ENCODE peak calls at places on chromosomes 6 and 20, in five cellular contexts. One of them, this sample, is unnamed.

GRCh38 chr20:45036044-45036755 is 64.7 kb downstream of the KCNS1 start:
- DNase-seq in fibroblast of the aortic adventitia: peak
- DNase-seq in fibroblast of lung: peak
- DNase-seq in upper lobe of right lung: no peak
- DNase-seq in epithelial cell of esophagus: peak
- DNase-seq in this sample: peak

GRCh38 chr6:128696651-128697391 is 176.4 kb upstream of the PTPRK start:
- DNase-seq in epithelial cell of esophagus: peak
- DNase-seq in fibroblast of the aortic adventitia: peak
- DNase-seq in upper lobe of right lung: no peak
- DNase-seq in fibroblast of lung: peak
- DNase-seq in this sample: peak

GRCh38 chr20:3314391-3314790 is 75.4 kb upstream of the SLC4A11 start:
- DNase-seq in fibroblast of the aortic adventitia: peak
- DNase-seq in upper lobe of right lung: no peak
- DNase-seq in fibroblast of lung: no peak
- DNase-seq in epithelial cell of esophagus: no peak
- DNase-seq in this sample: no peak

GRCh38 chr6:57097596-57097995 is 7.6 kb downstream of the ZNF451 start:
- DNase-seq in fibroblast of lung: no peak
- DNase-seq in fibroblast of the aortic adventitia: peak
- DNase-seq in upper lobe of right lung: no peak
- DNase-seq in epithelial cell of esophagus: peak
- DNase-seq in this sample: peak

GRCh38 chr6:81929828-81930227 is 177.3 kb upstream of the TENT5A start:
- DNase-seq in fibroblast of lung: peak
- DNase-seq in epithelial cell of esophagus: no peak
- DNase-seq in fibroblast of the aortic adventitia: peak
- DNase-seq in upper lobe of right lung: no peak
- DNase-seq in this sample: no peak

GRCh38 chr6:147194652-147195403 is 9.4 kb upstream of the STXBP5 start:
- DNase-seq in upper lobe of right lung: no peak
- DNase-seq in fibroblast of lung: peak
- DNase-seq in fibroblast of the aortic adventitia: peak
- DNase-seq in epithelial cell of esophagus: peak
- DNase-seq in this sample: no peak

GRCh38 chr6:163586888-163587287 is 172.4 kb downstream of the QKI start:
- DNase-seq in fibroblast of the aortic adventitia: no peak
- DNase-seq in epithelial cell of esophagus: no peak
- DNase-seq in upper lobe of right lung: no peak
- DNase-seq in fibroblast of lung: no peak
- DNase-seq in this sample: no peak

GRCh38 chr20:46148313-46149213 is 30.4 kb downstream of the CD40 start:
- DNase-seq in epithelial cell of esophagus: peak
- DNase-seq in fibroblast of the aortic adventitia: no peak
- DNase-seq in upper lobe of right lung: no peak
- DNase-seq in fibroblast of lung: no peak
- DNase-seq in this sample: no peak

GRCh38 chr6:158321960-158322359 is 9.7 kb downstream of the TULP4 start:
- DNase-seq in fibroblast of lung: peak
- DNase-seq in epithelial cell of esophagus: peak
- DNase-seq in fibroblast of the aortic adventitia: peak
- DNase-seq in upper lobe of right lung: no peak
- DNase-seq in this sample: peak

GRCh38 chr6:112007805-112008204 is 46.1 kb upstream of the CCN6 start:
- DNase-seq in fibroblast of lung: no peak
- DNase-seq in fibroblast of the aortic adventitia: peak
- DNase-seq in upper lobe of right lung: no peak
- DNase-seq in epithelial cell of esophagus: no peak
- DNase-seq in this sample: peak

GRCh38 chr20:11814276-11814675 is 103.4 kb upstream of the BTBD3 start:
- DNase-seq in epithelial cell of esophagus: peak
- DNase-seq in fibroblast of the aortic adventitia: peak
- DNase-seq in fibroblast of lung: peak
- DNase-seq in upper lobe of right lung: no peak
- DNase-seq in this sample: peak

GRCh38 chr6:150751296-150751695 is 114.2 kb upstream of the MTHFD1L start:
- DNase-seq in fibroblast of the aortic adventitia: peak
- DNase-seq in upper lobe of right lung: no peak
- DNase-seq in epithelial cell of esophagus: peak
- DNase-seq in fibroblast of lung: no peak
- DNase-seq in this sample: peak

GRCh38 chr6:119310486-119311036 is 39.0 kb downstream of the MAN1A1 start:
- DNase-seq in epithelial cell of esophagus: peak
- DNase-seq in fibroblast of the aortic adventitia: peak
- DNase-seq in fibroblast of lung: peak
- DNase-seq in upper lobe of right lung: no peak
- DNase-seq in this sample: no peak

GRCh38 chr6:125316621-125317020 is 14.9 kb upstream of the HDDC2 start:
- DNase-seq in fibroblast of lung: no peak
- DNase-seq in upper lobe of right lung: no peak
- DNase-seq in fibroblast of the aortic adventitia: no peak
- DNase-seq in epithelial cell of esophagus: no peak
- DNase-seq in this sample: no peak

GRCh38 chr20:11686900-11687543 is 230.7 kb upstream of the BTBD3 start:
- DNase-seq in fibroblast of lung: peak
- DNase-seq in fibroblast of the aortic adventitia: peak
- DNase-seq in epithelial cell of esophagus: no peak
- DNase-seq in upper lobe of right lung: peak
- DNase-seq in this sample: no peak

GRCh38 chr20:18006684-18007083 is 37.9 kb downstream of the MGME1 start:
- DNase-seq in fibroblast of the aortic adventitia: no peak
- DNase-seq in fibroblast of lung: no peak
- DNase-seq in upper lobe of right lung: no peak
- DNase-seq in epithelial cell of esophagus: no peak
- DNase-seq in this sample: no peak

GRCh38 chr6:40932366-40932765 is 106.7 kb downstream of the UNC5CL start:
- DNase-seq in fibroblast of the aortic adventitia: no peak
- DNase-seq in epithelial cell of esophagus: peak
- DNase-seq in fibroblast of lung: no peak
- DNase-seq in upper lobe of right lung: no peak
- DNase-seq in this sample: peak

GRCh38 chr6:128807577-128807976 is 75.4 kb upstream of the LAMA2 start:
- DNase-seq in upper lobe of right lung: no peak
- DNase-seq in fibroblast of lung: peak
- DNase-seq in epithelial cell of esophagus: peak
- DNase-seq in fibroblast of the aortic adventitia: peak
- DNase-seq in this sample: peak

GRCh38 chr6:984031-984430 is 291.1 kb upstream of the EXOC2 start:
- DNase-seq in upper lobe of right lung: no peak
- DNase-seq in fibroblast of the aortic adventitia: no peak
- DNase-seq in epithelial cell of esophagus: no peak
- DNase-seq in fibroblast of lung: no peak
- DNase-seq in this sample: no peak

GRCh38 chr6:166487148-166487547 is 99.3 kb downstream of the RAMACL start:
- DNase-seq in upper lobe of right lung: no peak
- DNase-seq in epithelial cell of esophagus: no peak
- DNase-seq in fibroblast of the aortic adventitia: no peak
- DNase-seq in fibroblast of lung: no peak
- DNase-seq in this sample: no peak

GRCh38 chr6:45946887-45947286 is 68.8 kb downstream of the CLIC5 start:
- DNase-seq in fibroblast of lung: peak
- DNase-seq in fibroblast of the aortic adventitia: peak
- DNase-seq in epithelial cell of esophagus: no peak
- DNase-seq in upper lobe of right lung: no peak
- DNase-seq in this sample: no peak

GRCh38 chr6:7721654-7722053 is 4.2 kb upstream of the BMP6 start:
- DNase-seq in epithelial cell of esophagus: peak
- DNase-seq in fibroblast of the aortic adventitia: peak
- DNase-seq in upper lobe of right lung: no peak
- DNase-seq in fibroblast of lung: peak
- DNase-seq in this sample: no peak
- TF ChIP-seq CTCF in epithelial cell of esophagus: peak
- TF ChIP-seq CTCF in fibroblast of the aortic adventitia: peak
- TF ChIP-seq CTCF in upper lobe of right lung: peak
- TF ChIP-seq CTCF in fibroblast of lung: peak
- TF ChIP-seq CTCF in this sample: peak

GRCh38 chr20:1469306-1469905 is 2.8 kb upstream of the NSFL1C start:
- DNase-seq in fibroblast of the aortic adventitia: no peak
- DNase-seq in upper lobe of right lung: no peak
- DNase-seq in epithelial cell of esophagus: no peak
- DNase-seq in fibroblast of lung: no peak
- DNase-seq in this sample: no peak

GRCh38 chr20:1467355-1468116 is 887 bp upstream of the NSFL1C start:
- DNase-seq in fibroblast of lung: no peak
- DNase-seq in fibroblast of the aortic adventitia: no peak
- DNase-seq in epithelial cell of esophagus: no peak
- DNase-seq in upper lobe of right lung: no peak
- DNase-seq in this sample: no peak

GRCh38 chr20:1471242-1471641 is 4.6 kb upstream of the NSFL1C start:
- DNase-seq in fibroblast of lung: no peak
- DNase-seq in fibroblast of the aortic adventitia: no peak
- DNase-seq in upper lobe of right lung: no peak
- DNase-seq in epithelial cell of esophagus: no peak
- DNase-seq in this sample: no peak

GRCh38 chr20:1468117-1468624 is 1.5 kb upstream of the NSFL1C start:
- DNase-seq in fibroblast of the aortic adventitia: no peak
- DNase-seq in upper lobe of right lung: no peak
- DNase-seq in fibroblast of lung: no peak
- DNase-seq in epithelial cell of esophagus: no peak
- DNase-seq in this sample: no peak

DNA sequence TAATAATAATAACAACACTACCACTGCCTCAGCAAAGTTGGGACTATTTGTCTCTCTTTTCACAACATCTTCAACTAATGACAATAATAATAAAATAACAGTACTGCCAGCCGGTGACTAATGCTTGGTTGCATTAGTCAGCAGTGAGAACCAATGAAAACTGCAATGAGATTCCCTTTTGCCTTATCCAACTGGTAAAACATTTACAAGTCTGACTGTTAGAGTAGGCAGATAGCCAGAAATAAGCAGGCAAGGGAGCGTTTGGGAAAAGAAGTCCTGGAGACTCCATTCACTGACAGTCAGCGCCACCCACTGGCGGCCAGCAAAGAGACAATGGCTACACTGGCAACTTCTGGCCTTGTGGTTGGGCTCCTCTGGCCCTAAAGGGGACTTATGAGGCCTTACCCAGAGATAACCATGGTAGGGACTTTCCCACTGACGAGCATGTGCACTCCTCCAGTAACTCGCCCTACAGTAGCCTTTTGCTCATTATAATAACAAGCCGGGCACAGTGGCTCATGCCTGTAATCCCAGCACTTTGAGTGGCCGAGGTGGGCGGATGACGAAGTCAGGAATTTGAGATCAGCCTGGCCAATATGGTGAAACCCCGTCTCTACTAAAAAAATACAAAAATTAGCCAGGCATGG is 3.4 kb upstream of the NSFL1C start:
- DNase-seq in upper lobe of right lung: peak
- DNase-seq in epithelial cell of esophagus: peak
- DNase-seq in fibroblast of lung: peak
- DNase-seq in fibroblast of the aortic adventitia: peak
- DNase-seq in this sample: peak
- TF ChIP-seq CTCF in upper lobe of right lung: peak
- TF ChIP-seq CTCF in epithelial cell of esophagus: peak
- TF ChIP-seq CTCF in fibroblast of lung: peak
- TF ChIP-seq CTCF in fibroblast of the aortic adventitia: peak
- TF ChIP-seq CTCF in this sample: peak

DNA sequence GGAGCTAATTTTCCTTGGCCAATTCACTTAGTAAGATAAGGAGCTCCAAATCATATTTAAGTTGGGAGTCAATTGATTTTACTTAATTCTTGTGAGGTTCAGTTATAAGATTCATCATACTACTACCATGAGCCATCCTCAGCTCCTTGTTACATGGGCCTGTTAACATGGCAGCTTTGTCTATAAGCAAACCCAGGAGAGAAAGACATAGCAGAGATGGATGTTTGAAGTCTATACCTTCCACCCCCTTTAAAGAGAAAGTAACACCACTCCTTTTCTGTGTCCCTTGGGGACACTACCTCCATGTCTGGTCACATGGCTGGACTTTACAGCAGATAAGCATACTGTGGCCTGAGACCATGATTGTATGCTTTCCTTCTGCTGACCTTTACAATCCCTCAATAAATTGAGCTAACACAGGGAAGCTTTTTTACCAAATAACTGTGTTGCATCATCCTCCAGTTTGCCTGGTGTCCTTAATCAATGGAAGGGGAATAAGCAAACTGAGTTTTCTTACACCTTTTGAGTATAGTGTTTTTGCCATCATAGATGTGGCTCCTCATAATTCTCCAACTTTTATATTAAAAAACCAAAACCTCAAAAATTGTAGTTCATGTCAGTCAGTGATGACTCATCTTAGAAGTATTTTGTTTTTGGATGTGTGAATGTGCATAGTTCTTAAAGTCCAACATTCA is 9.8 kb upstream of the ZNFX1 start:
- DNase-seq in upper lobe of right lung: no peak
- DNase-seq in epithelial cell of esophagus: no peak
- DNase-seq in fibroblast of the aortic adventitia: peak
- DNase-seq in fibroblast of lung: peak
- DNase-seq in this sample: peak
- TF ChIP-seq CTCF in upper lobe of right lung: no peak
- TF ChIP-seq CTCF in epithelial cell of esophagus: no peak
- TF ChIP-seq CTCF in fibroblast of the aortic adventitia: no peak
- TF ChIP-seq CTCF in fibroblast of lung: no peak
- TF ChIP-seq CTCF in this sample: no peak

GRCh38 chr20:62511300-62511914 is 35.6 kb upstream of the GATA5 start:
- DNase-seq in epithelial cell of esophagus: no peak
- DNase-seq in fibroblast of the aortic adventitia: no peak
- DNase-seq in upper lobe of right lung: no peak
- DNase-seq in fibroblast of lung: no peak
- DNase-seq in this sample: no peak
- TF ChIP-seq CTCF in epithelial cell of esophagus: no peak
- TF ChIP-seq CTCF in fibroblast of the aortic adventitia: no peak
- TF ChIP-seq CTCF in upper lobe of right lung: no peak
- TF ChIP-seq CTCF in fibroblast of lung: no peak
- TF ChIP-seq CTCF in this sample: no peak